ENCODE peak calls at places on chromosome 18, in eight cellular contexts. V, X, D, T, M, P, I and Y are unnamed samples.

GRCh38 chr18:26802330-26803200 is 62.9 kb downstream of the AQP4 start:
- DNase-seq in V (no peak), X (peak; percentile 16), D (no peak), T (no peak), M (no peak), P (no peak), I (no peak), Y (no peak)

GRCh38 chr18:3037423-3037915 is 24.5 kb upstream of the LPIN2 start:
- DNase-seq in V (no peak), X (no peak), D (no peak), T (peak; percentile 14), M (no peak), P (peak; percentile 60), I (no peak), Y (peak; percentile 68)

GRCh38 chr18:39053569-39053968 is 1488.0 kb upstream of the CELF4 start:
- DNase-seq in V (no peak), X (no peak), D (no peak), T (peak; percentile 83), M (no peak), P (no peak), I (no peak), Y (no peak)

GRCh38 chr18:24369420-24369819 is 28.2 kb downstream of the OSBPL1A start:
- DNase-seq in V (no peak), X (no peak), D (no peak), T (no peak), M (no peak), P (no peak), I (no peak), Y (peak; percentile 42)

GRCh38 chr18:22214731-22215528 is 45.5 kb downstream of the GATA6 start:
- DNase-seq in V (no peak), X (no peak), D (no peak), T (no peak), M (no peak), P (no peak), I (no peak), Y (peak; percentile 57)

GRCh38 chr18:79447703-79448367 is 52.1 kb downstream of the NFATC1 start:
- DNase-seq in V (no peak), X (no peak), D (no peak), T (no peak), M (no peak), P (no peak), I (no peak), Y (no peak)

GRCh38 chr18:74082476-74083070 is 65.1 kb downstream of the FBXO15 start:
- DNase-seq in V (peak; percentile 74), X (peak; percentile 52), D (no peak), T (no peak), M (peak; percentile 26), P (peak; percentile 53), I (peak; percentile 74), Y (peak; percentile 72)

GRCh38 chr18:11981633-11982366 is 493 bp downstream of the IMPA2 start:
- DNase-seq in V (peak; percentile 22), X (peak; percentile 63), D (peak; percentile 8), T (no peak), M (no peak), P (no peak), I (peak; percentile 33), Y (peak; percentile 21)

GRCh38 chr18:49817947-49818346 is 4.6 kb upstream of the ACAA2 start:
- DNase-seq in V (no peak), X (no peak), D (no peak), T (no peak), M (no peak), P (no peak), I (no peak), Y (no peak)

GRCh38 chr18:59957957-59958356 is 58.2 kb downstream of the PMAIP1 start:
- DNase-seq in V (no peak), X (no peak), D (no peak), T (peak; percentile 97), M (peak; percentile 45), P (no peak), I (no peak), Y (peak; percentile 15)